ENCODE peak calls at places on chromosomes 1 and 21, in seven cellular contexts. E is activated CD8-positive, alpha-beta T cell treated with anti-CD3 and anti-CD28 coated beads for 36 hours; P is BE2C; T is MM.1S; A is activated B cell treated with CpG ODN at 0.5 μM for 24 hours; F is endodermal cell; Y is bronchial epithelial cell. Z is an unnamed sample.

GRCh38 chr1:180229483-180230415 is at the start of gene LHX4:
- DNase-seq in E (peak), P (peak), T (peak), A (peak), F (peak), Y (no peak), Z (peak)

GRCh38 chr1:43600033-43601020 is 49.6 kb upstream of the KDM4A start:
- DNase-seq in E (no peak), P (no peak), T (no peak), A (no peak), F (peak), Y (no peak), Z (no peak)

GRCh38 chr1:8252266-8252951 is 65.5 kb upstream of the SLC45A1 start:
- DNase-seq in E (no peak), P (no peak), T (no peak), A (no peak), F (no peak), Y (peak), Z (no peak)

GRCh38 chr1:160781129-160781808 is 14.7 kb upstream of the LY9 start:
- DNase-seq in E (no peak), P (no peak), T (no peak), A (no peak), F (no peak), Y (peak), Z (no peak)

GRCh38 chr1:93448983-93449805 is 1.3 kb downstream of the FNBP1L start:
- DNase-seq in E (no peak), P (no peak), T (no peak), A (no peak), F (peak), Y (peak), Z (peak)

GRCh38 chr21:45329261-45330074 is 41.8 kb upstream of the POFUT2 start:
- DNase-seq in E (no peak), P (peak), T (no peak), A (no peak), F (peak), Y (no peak), Z (peak)

GRCh38 chr1:207745839-207746767 is 5.8 kb upstream of the CD46 start:
- DNase-seq in E (no peak), P (no peak), T (peak), A (no peak), F (peak), Y (no peak), Z (peak)

GRCh38 chr1:151853411-151853930 is at the start of gene THEM5:
- DNase-seq in E (peak), P (no peak), T (no peak), A (no peak), F (no peak), Y (no peak), Z (no peak)

GRCh38 chr1:109804660-109805059 is 40.9 kb upstream of the EPS8L3 start:
- DNase-seq in E (no peak), P (no peak), T (no peak), A (no peak), F (peak), Y (no peak), Z (no peak)

GRCh38 chr21:38300180-38300579 is 43.4 kb downstream of the KCNJ15 start:
- DNase-seq in E (no peak), P (no peak), T (peak), A (no peak), F (no peak), Y (no peak), Z (no peak)

GRCh38 chr1:22633697-22634463 is 2.5 kb upstream of the C1QA start:
- DNase-seq in E (no peak), P (no peak), T (peak), A (no peak), F (no peak), Y (no peak), Z (no peak)

GRCh38 chr1:90768098-90768497 is 51.0 kb upstream of the BARHL2 start:
- DNase-seq in E (no peak), P (no peak), T (no peak), A (no peak), F (no peak), Y (peak), Z (peak)

GRCh38 chr1:179091691-179092165 is 9.9 kb downstream of the TOR3A start:
- DNase-seq in E (no peak), P (no peak), T (no peak), A (no peak), F (no peak), Y (no peak), Z (peak)

GRCh38 chr1:227885648-227886502 is 61.9 kb downstream of the WNT9A start:
- DNase-seq in E (no peak), P (peak), T (no peak), A (peak), F (peak), Y (peak), Z (peak)

GRCh38 chr1:94322696-94323095 is 85.3 kb upstream of the ARHGAP29 start:
- DNase-seq in E (no peak), P (no peak), T (no peak), A (no peak), F (peak), Y (peak), Z (peak)

GRCh38 chr1:54180666-54181360 is 19.0 kb downstream of the CYB5RL start:
- DNase-seq in E (no peak), P (no peak), T (no peak), A (no peak), F (no peak), Y (no peak), Z (no peak)

GRCh38 chr1:228361314-228362140 is 45.1 kb downstream of the TRIM11 start:
- DNase-seq in E (no peak), P (peak), T (no peak), A (no peak), F (no peak), Y (no peak), Z (no peak)

GRCh38 chr1:68166348-68166747 is 66.0 kb downstream of the WLS start:
- DNase-seq in E (no peak), P (no peak), T (no peak), A (no peak), F (no peak), Y (no peak), Z (no peak)

GRCh38 chr1:56975446-56975845 is 9.6 kb upstream of the C8B start:
- DNase-seq in E (no peak), P (no peak), T (no peak), A (no peak), F (no peak), Y (no peak), Z (no peak)

GRCh38 chr1:56977910-56978309 is 12.1 kb upstream of the C8B start:
- DNase-seq in E (no peak), P (no peak), T (no peak), A (no peak), F (no peak), Y (no peak), Z (no peak)

GRCh38 chr1:56983484-56983883 is 17.7 kb upstream of the C8B start:
- DNase-seq in E (no peak), P (no peak), T (no peak), A (no peak), F (no peak), Y (no peak), Z (no peak)

GRCh38 chr1:56973898-56974752 is 8.3 kb upstream of the C8B start:
- DNase-seq in E (no peak), P (no peak), T (no peak), A (no peak), F (no peak), Y (peak), Z (no peak)

GRCh38 chr1:56978819-56979218 is 13.0 kb upstream of the C8B start:
- DNase-seq in E (no peak), P (no peak), T (no peak), A (no peak), F (peak), Y (no peak), Z (no peak)
- TF ChIP-seq CTCF in E (no peak), P (no peak), T (no peak), A (no peak), F (peak), Y (no peak), Z (no peak)

GRCh38 chr1:61654067-61654466 is 70.9 kb downstream of the TM2D1 start:
- DNase-seq in E (no peak), P (no peak), T (no peak), A (no peak), F (no peak), Y (no peak), Z (no peak)

GRCh38 chr1:61655453-61655852 is 69.5 kb downstream of the TM2D1 start:
- DNase-seq in E (no peak), P (no peak), T (no peak), A (no peak), F (no peak), Y (no peak), Z (no peak)

GRCh38 chr1:61659061-61659460 is 65.9 kb downstream of the TM2D1 start:
- DNase-seq in E (no peak), P (no peak), T (no peak), A (no peak), F (no peak), Y (peak), Z (peak)
- TF ChIP-seq CTCF in E (no peak), P (no peak), T (no peak), A (no peak), F (peak), Y (peak), Z (peak)

GRCh38 chr1:34113887-34114286 is 51.1 kb downstream of the CSMD2 start:
- DNase-seq in E (no peak), P (no peak), T (no peak), A (no peak), F (peak), Y (peak), Z (peak)
- TF ChIP-seq CTCF in E (no peak), P (no peak), T (peak), A (no peak), F (peak), Y (peak), Z (peak)

DNA sequence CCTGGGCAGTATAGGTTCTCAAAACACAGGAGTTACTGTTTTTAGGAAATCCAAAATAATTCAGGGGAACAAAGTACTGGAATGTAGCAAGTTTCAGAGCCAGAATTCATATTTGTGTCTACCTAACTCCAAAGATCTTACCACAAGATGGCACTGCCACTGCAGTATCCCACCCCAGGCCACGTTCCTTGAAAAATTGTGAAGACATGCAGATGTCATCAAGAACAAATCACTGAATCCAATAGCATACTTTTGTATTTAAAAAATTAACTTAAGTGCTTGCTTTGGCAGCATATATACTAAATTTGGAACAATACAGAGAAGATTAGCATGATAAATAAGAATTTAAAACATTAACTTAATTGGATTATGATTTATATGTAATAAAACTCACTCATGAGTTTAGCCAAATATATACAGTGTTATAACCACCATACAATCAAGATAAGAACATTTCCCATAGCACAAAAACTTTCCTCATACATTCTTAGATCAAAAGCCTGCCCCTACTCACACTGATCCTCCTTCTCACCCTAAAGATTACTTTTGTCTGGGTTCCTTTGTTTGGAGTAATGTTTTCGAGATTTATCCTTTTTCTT is 209.9 kb downstream of the FAF1 start:
- DNase-seq in E (peak), P (peak), T (no peak), A (no peak), F (no peak), Y (peak), Z (peak)
- TF ChIP-seq CTCF in E (no peak), P (peak), T (no peak), A (no peak), F (peak), Y (peak), Z (peak)

GRCh38 chr1:165152727-165153126 is 203.8 kb downstream of the LMX1A start:
- DNase-seq in E (no peak), P (no peak), T (no peak), A (no peak), F (peak), Y (peak), Z (peak)
- TF ChIP-seq CTCF in E (no peak), P (peak), T (no peak), A (no peak), F (peak), Y (peak), Z (no peak)

DNA sequence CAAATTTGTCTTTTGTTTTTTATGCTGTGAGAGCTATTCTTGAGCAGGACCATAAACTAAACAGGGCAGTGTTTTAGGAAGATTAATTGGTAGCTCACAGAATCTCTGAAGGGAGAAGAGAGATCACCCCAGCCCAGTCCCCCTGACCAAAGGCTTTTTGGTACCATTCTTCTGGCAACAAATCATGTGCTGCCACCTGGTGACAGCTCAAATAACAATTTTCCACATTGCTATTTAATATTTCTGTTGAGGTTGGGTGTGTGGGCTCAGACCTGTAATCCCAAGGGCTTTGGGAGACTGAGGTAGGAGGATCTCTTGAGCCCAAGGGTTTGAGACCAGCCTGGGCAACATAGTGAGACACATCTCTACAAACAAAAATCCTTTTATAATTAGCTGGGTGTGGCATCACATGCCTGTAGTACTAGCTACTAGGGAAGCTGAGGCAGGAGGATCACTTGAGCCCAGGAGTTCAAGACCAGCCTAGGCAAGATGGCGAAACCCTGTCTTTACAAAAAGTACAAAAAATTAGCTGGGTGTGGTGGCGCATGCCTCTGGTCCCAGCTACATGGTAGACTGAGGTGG is 2.2 kb upstream of the TESK2 start:
- DNase-seq in E (peak), P (peak), T (peak), A (no peak), F (peak), Y (peak), Z (peak)
- TF ChIP-seq CTCF in E (peak), P (peak), T (peak), A (no peak), F (peak), Y (peak), Z (peak)